ENCODE peak calls at places on chromosomes 4 and X, in four cellular contexts. T is neural crest cell, W is NCI-H748 treated with DMSO at 0.1 percent for 48 hours, D is astrocyte of the hippocampus. S is an unnamed sample.

GRCh38 chrX:107978707-107979307 is 3.4 kb downstream of the TEX13B start:
- DNase-seq in T (no peak), W (peak), D (peak), S (no peak)

GRCh38 chr4:38664704-38665401 is 854 bp downstream of the KLF3 start:
- DNase-seq in T (peak), W (peak), D (peak), S (peak)

GRCh38 chr4:20840648-20841190 is 140.5 kb downstream of the PACRGL start:
- DNase-seq in T (no peak), W (no peak), D (no peak), S (no peak)

GRCh38 chrX:139448996-139449395 is 81.5 kb upstream of the F9 start:
- DNase-seq in T (no peak), W (no peak), D (peak), S (no peak)

GRCh38 chrX:88613338-88613737 is 133.7 kb upstream of the CPXCR1 start:
- DNase-seq in T (no peak), W (no peak), D (peak), S (no peak)

GRCh38 chr4:111074523-111075114 is 451.7 kb upstream of the PITX2 start:
- DNase-seq in T (no peak), W (no peak), D (no peak), S (no peak)

GRCh38 chrX:81259714-81260395 is 58.0 kb downstream of the SH3BGRL start:
- DNase-seq in T (no peak), W (no peak), D (peak), S (no peak)

GRCh38 chrX:117376460-117376859 is 740.1 kb downstream of the KLHL13 start:
- DNase-seq in T (no peak), W (no peak), D (peak), S (no peak)

S was measured in progenitor cell of endocrine pancreas.